ENCODE peak calls at places on chromosomes 12 and 14, in eight cellular contexts. Z, I, F, W, C, H, O and J are unnamed samples.

GRCh38 chr14:57390806-57391562 is 598 bp downstream of the NAA30 start:
- DNase-seq in O (no peak), F (no peak), C (peak), Z (peak), H (no peak), W (peak), I (peak), J (peak)

GRCh38 chr12:43338848-43339526 is 213.0 kb downstream of the ADAMTS20 start:
- DNase-seq in C (peak), O (no peak), Z (peak), W (peak), H (no peak), F (no peak), I (peak), J (peak)

GRCh38 chr12:105477873-105478272 is 147.4 kb downstream of the C12orf75 start:
- DNase-seq in I (peak), W (no peak), O (no peak), Z (no peak), H (no peak), F (peak), C (no peak), J (no peak)

GRCh38 chr14:105145381-105146180 is 23.0 kb downstream of the JAG2 start:
- DNase-seq in I (peak), F (no peak), W (no peak), H (no peak), O (no peak), C (no peak), Z (no peak), J (no peak)

GRCh38 chr12:46244997-46245396 is 23.8 kb downstream of the SLC38A1 start:
- DNase-seq in W (no peak), C (no peak), O (no peak), I (no peak), H (no peak), Z (no peak), F (no peak), J (no peak)

GRCh38 chr12:27434673-27435565 is 11.6 kb upstream of the SMCO2 start:
- DNase-seq in H (no peak), O (no peak), C (peak), Z (no peak), F (no peak), I (no peak), W (peak), J (peak)

GRCh38 chr14:105315941-105316562 is 1.5 kb downstream of the PACS2 start:
- DNase-seq in Z (no peak), F (no peak), C (no peak), W (peak), H (no peak), I (no peak), O (no peak), J (no peak)

GRCh38 chr14:94584591-94585280 is 3.5 kb downstream of the SERPINA5 start:
- DNase-seq in C (peak), O (no peak), I (no peak), W (no peak), F (no peak), H (no peak), Z (no peak), J (no peak)

GRCh38 chr12:77152623-77153193 is 87.3 kb upstream of the E2F7 start:
- DNase-seq in Z (peak), F (no peak), I (no peak), C (peak), O (no peak), H (peak), W (peak), J (peak)

GRCh38 chr12:91529829-91530228 is 347.2 kb upstream of the DCN start:
- DNase-seq in W (peak), C (no peak), I (no peak), O (no peak), Z (no peak), H (no peak), F (no peak), J (peak)

GRCh38 chr12:113996026-113996425 is 29.9 kb upstream of the RBM19 start:
- DNase-seq in H (no peak), C (peak), Z (no peak), O (no peak), W (no peak), F (no peak), I (no peak), J (no peak)

GRCh38 chr12:105805730-105806390 is 332.9 kb downstream of the NUAK1 start:
- DNase-seq in C (no peak), O (no peak), I (no peak), F (no peak), W (no peak), Z (no peak), H (no peak), J (no peak)

GRCh38 chr12:80412343-80412953 is 31.6 kb upstream of the PTPRQ start:
- DNase-seq in Z (peak), I (no peak), O (no peak), F (no peak), H (peak), W (peak), C (peak), J (peak)

GRCh38 chr12:87196329-87196728 is 832.9 kb downstream of the C12orf50 start:
- DNase-seq in O (no peak), H (no peak), C (no peak), Z (peak), I (no peak), F (no peak), W (no peak), J (no peak)

GRCh38 chr12:131764738-131765137 is 53.8 kb downstream of the SFSWAP start:
- DNase-seq in O (no peak), F (no peak), H (no peak), I (no peak), W (no peak), C (no peak), Z (peak), J (no peak)

GRCh38 chr14:36988568-36988967 is 183.8 kb downstream of the SLC25A21 start:
- DNase-seq in H (no peak), W (peak), F (no peak), Z (no peak), C (no peak), I (no peak), O (no peak), J (no peak)

GRCh38 chr12:9754097-9754964 is 6.4 kb downstream of the CD69 start:
- DNase-seq in C (no peak), F (no peak), O (no peak), H (no peak), W (no peak), Z (no peak), I (no peak), J (no peak)

GRCh38 chr14:61764342-61765122 is 2.3 kb downstream of the SNAPC1 start:
- DNase-seq in Z (no peak), W (peak), I (no peak), C (no peak), F (no peak), H (no peak), O (no peak), J (no peak)

GRCh38 chr14:101738921-101739320 is 22.6 kb upstream of the PPP2R5C start:
- DNase-seq in O (peak), F (no peak), W (no peak), Z (no peak), C (no peak), I (no peak), H (no peak), J (no peak)

GRCh38 chr14:32397871-32398640 is 69.0 kb downstream of the AKAP6 start:
- DNase-seq in I (no peak), C (no peak), H (no peak), F (peak), Z (peak), W (peak), O (no peak), J (peak)

GRCh38 chr12:68611094-68611818 is 557 bp downstream of the RAP1B start:
- DNase-seq in F (peak), O (peak), H (no peak), I (peak), W (peak), C (peak), Z (peak), J (peak)

GRCh38 chr12:127998936-127999467 is 268.0 kb upstream of the TMEM132C start:
- DNase-seq in Z (no peak), H (no peak), O (no peak), C (no peak), F (no peak), W (no peak), I (no peak), J (peak)

GRCh38 chr12:5078423-5078822 is 34.7 kb downstream of the KCNA5 start:
- DNase-seq in C (no peak), O (no peak), Z (no peak), W (no peak), F (no peak), I (no peak), H (no peak), J (no peak)

GRCh38 chr12:19882418-19882817 is 443.1 kb downstream of the AEBP2 start:
- DNase-seq in Z (peak), W (no peak), I (no peak), F (peak), O (no peak), H (no peak), C (no peak), J (no peak)

GRCh38 chr14:103456167-103456835 is 66.3 kb downstream of the CKB start:
- DNase-seq in W (peak), I (no peak), F (no peak), O (no peak), C (no peak), Z (peak), H (no peak), J (peak)

GRCh38 chr12:64780220-64780530 is 21.0 kb upstream of the GNS start:
- DNase-seq in F (no peak), H (no peak), O (no peak), Z (no peak), I (no peak), W (no peak), C (peak), J (no peak)

GRCh38 chr14:91243098-91243483 is 1.4 kb downstream of the GPR68 start:
- DNase-seq in C (no peak), I (no peak), H (no peak), Z (no peak), F (no peak), O (no peak), W (no peak), J (no peak)
- H3K4me3 ChIP-seq in C (no peak), I (no peak), H (no peak), Z (peak), F (no peak), O (peak), W (no peak), J (no peak)

DNA sequence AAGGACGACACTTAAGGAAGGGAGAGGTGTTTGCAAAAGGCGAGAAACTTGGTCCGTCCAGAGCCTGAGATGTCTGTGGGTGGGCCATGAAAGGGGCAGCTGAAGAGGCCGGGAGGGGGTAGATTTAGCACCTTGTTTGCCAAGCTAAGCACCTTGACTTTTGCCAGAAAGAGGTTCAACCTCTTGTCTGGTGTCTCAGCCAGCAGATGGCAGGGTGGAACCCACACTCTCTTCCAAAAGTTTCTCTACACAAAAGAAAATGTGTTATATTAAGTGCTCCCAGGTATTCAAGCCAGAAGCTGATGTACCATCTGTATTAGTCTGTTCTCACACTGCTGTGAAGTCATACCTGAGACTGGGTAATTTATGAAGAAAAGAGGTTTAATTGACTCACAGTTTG is 69.9 kb downstream of the SUDS3 start:
- DNase-seq in Z (no peak), F (no peak), C (no peak), I (no peak), W (no peak), O (no peak), H (no peak), J (no peak)
- TF ChIP-seq CTCF in Z (no peak), F (no peak), C (peak), I (peak), W (no peak), O (no peak), H (no peak), J (no peak)

GRCh38 chr12:12010277-12011031 is 60.3 kb upstream of the BCL2L14 start:
- DNase-seq in F (no peak), O (no peak), W (peak), H (no peak), Z (peak), C (no peak), I (no peak), J (peak)
- H3K4me3 ChIP-seq in F (no peak), O (peak), W (no peak), H (no peak), Z (peak), C (no peak), I (no peak), J (no peak)

GRCh38 chr12:118821386-118821928 is 159.9 kb upstream of the SRRM4 start:
- DNase-seq in H (no peak), I (no peak), C (peak), Z (no peak), F (no peak), O (no peak), W (no peak), J (no peak)
- TF ChIP-seq CTCF in H (no peak), I (peak), C (peak), Z (no peak), F (no peak), O (no peak), W (no peak), J (no peak)

DNA sequence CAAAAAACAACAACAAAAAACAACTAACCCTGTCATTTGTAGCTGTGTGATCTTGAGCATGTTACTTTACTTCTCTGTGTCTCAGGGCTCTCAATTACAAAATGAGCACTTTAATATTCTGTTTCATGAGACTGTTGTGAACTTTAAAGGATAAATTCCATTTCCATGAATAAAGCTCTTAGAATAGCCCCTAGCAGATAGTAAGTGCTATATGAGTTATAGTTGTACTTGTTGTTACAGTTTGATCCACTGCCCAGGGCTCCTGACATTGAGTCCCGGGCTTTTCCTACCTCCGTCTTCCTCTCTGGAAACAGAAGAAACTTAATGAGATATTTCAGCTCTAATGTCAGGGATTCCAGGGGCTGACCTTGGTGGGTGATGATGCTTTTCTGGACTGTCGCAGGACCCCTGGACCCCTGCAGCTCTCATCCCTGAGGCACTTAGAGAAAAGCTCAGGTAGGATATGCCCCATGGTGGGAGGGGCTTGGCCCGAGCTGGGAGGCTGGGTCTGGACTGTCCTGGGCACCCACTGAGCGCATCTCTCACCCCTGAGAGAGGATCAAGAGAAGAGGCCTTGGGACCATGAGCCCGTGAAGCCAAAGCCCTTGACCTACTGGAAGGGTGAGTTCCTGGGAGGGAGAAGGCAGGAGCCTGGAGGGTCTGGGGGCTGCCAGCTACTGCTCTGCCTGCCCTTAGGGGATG is 5.1 kb downstream of the P3H3 start:
- DNase-seq in W (no peak), Z (no peak), I (peak), O (no peak), C (no peak), F (no peak), H (no peak), J (no peak)
- H3K4me3 ChIP-seq in W (no peak), Z (no peak), I (no peak), O (no peak), C (no peak), F (no peak), H (no peak), J (no peak)

DNA sequence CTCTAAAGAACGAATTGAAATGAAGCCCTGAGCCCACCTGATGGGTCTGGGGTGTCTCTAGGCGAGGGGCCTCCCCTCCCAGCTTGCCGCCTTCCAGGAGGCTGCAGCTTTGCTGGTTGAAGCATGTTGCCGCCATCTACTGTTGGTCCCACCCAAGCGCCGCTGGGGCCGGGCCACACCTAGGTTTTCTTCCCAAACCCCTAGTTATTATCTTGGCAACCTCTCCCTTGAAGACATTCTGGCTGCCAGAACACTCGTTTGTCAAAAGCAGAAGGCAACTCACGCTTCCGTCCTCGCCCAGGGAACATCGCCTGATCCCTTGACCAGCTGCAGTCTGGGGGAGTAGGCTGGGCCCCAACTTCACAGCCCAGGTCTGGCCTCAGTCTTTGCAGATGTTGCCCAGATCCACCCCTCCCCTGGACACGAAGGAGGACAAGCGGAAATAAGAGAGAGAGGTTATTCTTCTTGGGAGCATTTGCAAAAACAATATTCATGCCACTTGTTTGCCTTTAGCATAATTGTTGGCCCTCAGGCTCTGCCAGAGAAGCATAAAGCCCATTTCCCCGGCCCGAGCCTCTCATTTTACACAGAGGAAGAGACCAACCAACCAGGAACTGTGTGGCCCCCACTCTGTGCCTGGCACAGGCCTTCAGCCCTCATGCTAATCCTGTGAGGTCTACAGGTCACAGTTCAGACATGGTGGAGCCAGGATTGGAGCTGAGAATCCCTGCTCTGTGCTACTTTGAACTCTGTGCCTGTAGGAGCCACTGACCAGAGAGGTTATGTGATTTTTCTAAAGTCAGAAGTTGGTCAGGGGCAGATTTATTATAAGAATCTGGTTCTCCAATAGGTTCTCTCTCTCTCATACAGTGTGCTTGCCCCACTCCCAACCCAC is 6.7 kb downstream of the EMP1 start:
- DNase-seq in H (no peak), C (peak), F (peak), O (peak), I (peak), W (peak), Z (peak), J (no peak)
- TF ChIP-seq CTCF in H (peak), C (peak), F (peak), O (no peak), I (peak), W (peak), Z (peak), J (peak)